ENCODE peak calls at places on chromosome 19, in seven cellular contexts. One of them, this sample, is unnamed.

GRCh38 chr19:4557971-4558941 is 1.2 kb downstream of the SEMA6B start:
- DNase-seq in SK-N-SH: peak
- DNase-seq in GM12878: no peak
- DNase-seq in H1: peak
- DNase-seq in K562: no peak
- DNase-seq in HepG2: no peak
- DNase-seq in HCT116: no peak
- DNase-seq in this sample: no peak

GRCh38 chr19:15769586-15769985 is 17.9 kb upstream of the OR10H5 start:
- DNase-seq in K562: peak
- DNase-seq in HepG2: no peak
- DNase-seq in GM12878: no peak
- DNase-seq in HCT116: no peak
- DNase-seq in SK-N-SH: no peak
- DNase-seq in H1: no peak
- DNase-seq in this sample: no peak

GRCh38 chr19:398719-399118 is 10.2 kb downstream of the C2CD4C start:
- DNase-seq in HepG2: no peak
- DNase-seq in HCT116: no peak
- DNase-seq in K562: no peak
- DNase-seq in H1: no peak
- DNase-seq in SK-N-SH: no peak
- DNase-seq in GM12878: no peak
- DNase-seq in this sample: no peak

GRCh38 chr19:2495130-2495641 is 19.3 kb downstream of the GADD45B start:
- DNase-seq in H1: no peak
- DNase-seq in HepG2: no peak
- DNase-seq in K562: no peak
- DNase-seq in GM12878: no peak
- DNase-seq in SK-N-SH: peak
- DNase-seq in HCT116: no peak
- DNase-seq in this sample: peak

GRCh38 chr19:29767039-29767735 is 44.6 kb upstream of the CCNE1 start:
- DNase-seq in HepG2: no peak
- DNase-seq in H1: no peak
- DNase-seq in HCT116: no peak
- DNase-seq in SK-N-SH: no peak
- DNase-seq in GM12878: no peak
- DNase-seq in K562: no peak
- DNase-seq in this sample: no peak

GRCh38 chr19:8451885-8452284 is 7.1 kb downstream of the HNRNPM start:
- DNase-seq in HCT116: no peak
- DNase-seq in HepG2: peak
- DNase-seq in K562: no peak
- DNase-seq in SK-N-SH: no peak
- DNase-seq in GM12878: no peak
- DNase-seq in H1: no peak
- DNase-seq in this sample: no peak

GRCh38 chr19:2167896-2168618 is 4.3 kb downstream of the DOT1L start:
- DNase-seq in HCT116: no peak
- DNase-seq in SK-N-SH: no peak
- DNase-seq in HepG2: peak
- DNase-seq in H1: no peak
- DNase-seq in GM12878: peak
- DNase-seq in K562: no peak
- DNase-seq in this sample: no peak

GRCh38 chr19:50287331-50287730 is 41.8 kb downstream of the KCNC3 start:
- DNase-seq in SK-N-SH: no peak
- DNase-seq in H1: no peak
- DNase-seq in K562: no peak
- DNase-seq in HepG2: no peak
- DNase-seq in HCT116: no peak
- DNase-seq in GM12878: no peak
- DNase-seq in this sample: no peak

GRCh38 chr19:29964171-29964570 is 22.1 kb downstream of the URI1 start:
- DNase-seq in SK-N-SH: no peak
- DNase-seq in H1: no peak
- DNase-seq in HepG2: no peak
- DNase-seq in K562: no peak
- DNase-seq in GM12878: no peak
- DNase-seq in HCT116: no peak
- DNase-seq in this sample: no peak

GRCh38 chr19:40683437-40683836 is 7.0 kb downstream of the NUMBL start:
- DNase-seq in H1: no peak
- DNase-seq in HepG2: no peak
- DNase-seq in GM12878: no peak
- DNase-seq in SK-N-SH: no peak
- DNase-seq in HCT116: no peak
- DNase-seq in K562: no peak
- DNase-seq in this sample: no peak
- TF ChIP-seq JUND in H1: no peak
- TF ChIP-seq JUND in HepG2: no peak
- TF ChIP-seq JUND in GM12878: no peak
- TF ChIP-seq JUND in SK-N-SH: no peak
- TF ChIP-seq JUND in HCT116: no peak
- TF ChIP-seq JUND in K562: no peak
- TF ChIP-seq JUND in this sample: no peak

GRCh38 chr19:36605839-36606478 is 846 bp downstream of the ZNF382 start:
- DNase-seq in K562: no peak
- DNase-seq in HCT116: no peak
- DNase-seq in H1: no peak
- DNase-seq in HepG2: no peak
- DNase-seq in GM12878: peak
- DNase-seq in SK-N-SH: no peak
- DNase-seq in this sample: no peak

GRCh38 chr19:36604656-36605100 is 435 bp upstream of the ZNF382 start:
- DNase-seq in SK-N-SH: peak
- DNase-seq in H1: no peak
- DNase-seq in HCT116: no peak
- DNase-seq in K562: no peak
- DNase-seq in HepG2: peak
- DNase-seq in GM12878: peak
- DNase-seq in this sample: peak

DNA sequence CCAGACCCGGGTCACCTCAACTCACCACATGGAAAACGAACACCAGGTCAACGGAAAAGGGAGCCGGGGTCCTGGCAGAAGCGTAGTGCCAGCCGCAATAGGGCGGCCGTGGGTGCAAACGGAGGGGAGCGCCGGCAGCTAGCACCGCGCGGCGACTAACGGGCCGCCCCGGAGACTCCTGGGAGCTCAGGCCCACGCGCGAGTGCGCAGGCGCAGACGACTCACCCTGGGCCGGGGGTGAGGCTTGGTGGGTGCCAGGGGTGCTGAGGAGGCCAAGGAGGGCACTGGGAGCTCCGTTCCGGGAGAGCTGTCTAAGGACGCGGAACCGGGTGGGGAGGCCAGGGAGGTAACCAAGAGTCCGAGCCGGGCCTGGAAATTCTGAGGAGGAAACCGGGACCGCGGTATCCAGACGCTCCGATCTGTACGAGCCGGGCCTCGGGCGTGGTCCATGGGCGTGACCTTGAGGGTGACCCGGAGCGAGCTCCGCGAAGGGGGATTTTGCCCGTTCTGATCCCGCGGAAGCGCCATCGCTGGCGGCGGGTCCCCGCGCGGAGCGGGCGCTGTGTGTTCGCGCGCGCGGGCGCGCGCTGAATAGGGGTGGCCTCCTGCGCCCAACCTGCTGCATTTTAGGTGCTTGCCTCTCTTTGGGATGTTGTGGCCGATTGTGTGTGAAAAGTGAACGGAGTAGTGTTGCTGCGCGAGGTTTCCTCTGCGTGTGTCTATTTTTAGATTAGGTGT is at the start of gene ZNF382:
- DNase-seq in GM12878: peak
- DNase-seq in H1: peak
- DNase-seq in K562: no peak
- DNase-seq in SK-N-SH: peak
- DNase-seq in HepG2: peak
- DNase-seq in HCT116: no peak
- DNase-seq in this sample: peak
- TF ChIP-seq JUND in GM12878: no peak
- TF ChIP-seq JUND in H1: no peak
- TF ChIP-seq JUND in K562: no peak
- TF ChIP-seq JUND in SK-N-SH: no peak
- TF ChIP-seq JUND in HepG2: no peak
- TF ChIP-seq JUND in HCT116: no peak
- TF ChIP-seq JUND in this sample: no peak

GRCh38 chr19:17334414-17335409 is at the start of gene ANO8:
- DNase-seq in K562: peak
- DNase-seq in HCT116: peak
- DNase-seq in SK-N-SH: peak
- DNase-seq in GM12878: peak
- DNase-seq in HepG2: peak
- DNase-seq in H1: peak
- DNase-seq in this sample: peak

GRCh38 chr19:17332360-17332676 is 2.3 kb downstream of the ANO8 start:
- DNase-seq in HCT116: no peak
- DNase-seq in SK-N-SH: no peak
- DNase-seq in HepG2: no peak
- DNase-seq in K562: no peak
- DNase-seq in H1: no peak
- DNase-seq in GM12878: no peak
- DNase-seq in this sample: no peak

GRCh38 chr19:17332677-17333581 is 1.7 kb downstream of the ANO8 start:
- DNase-seq in HCT116: peak
- DNase-seq in K562: peak
- DNase-seq in SK-N-SH: peak
- DNase-seq in H1: peak
- DNase-seq in GM12878: peak
- DNase-seq in HepG2: peak
- DNase-seq in this sample: no peak

GRCh38 chr19:17335575-17335974 is 920 bp upstream of the ANO8 start:
- DNase-seq in GM12878: no peak
- DNase-seq in HCT116: no peak
- DNase-seq in H1: no peak
- DNase-seq in K562: no peak
- DNase-seq in SK-N-SH: no peak
- DNase-seq in HepG2: no peak
- DNase-seq in this sample: no peak

GRCh38 chr19:17333611-17334413 is 843 bp downstream of the ANO8 start:
- DNase-seq in K562: peak
- DNase-seq in HCT116: peak
- DNase-seq in H1: peak
- DNase-seq in GM12878: peak
- DNase-seq in SK-N-SH: no peak
- DNase-seq in HepG2: no peak
- DNase-seq in this sample: peak
- TF ChIP-seq JUND in K562: peak
- TF ChIP-seq JUND in HCT116: no peak
- TF ChIP-seq JUND in H1: no peak
- TF ChIP-seq JUND in GM12878: no peak
- TF ChIP-seq JUND in SK-N-SH: no peak
- TF ChIP-seq JUND in HepG2: no peak
- TF ChIP-seq JUND in this sample: no peak

GRCh38 chr19:35248310-35249145 is at the start of gene LSR:
- DNase-seq in SK-N-SH: no peak
- DNase-seq in GM12878: peak
- DNase-seq in HepG2: peak
- DNase-seq in HCT116: peak
- DNase-seq in K562: peak
- DNase-seq in H1: peak
- DNase-seq in this sample: peak
- TF ChIP-seq JUND in SK-N-SH: no peak
- TF ChIP-seq JUND in GM12878: peak
- TF ChIP-seq JUND in HepG2: peak
- TF ChIP-seq JUND in HCT116: peak
- TF ChIP-seq JUND in K562: no peak
- TF ChIP-seq JUND in H1: peak
- TF ChIP-seq JUND in this sample: peak

GRCh38 chr19:34366670-34367423 is 1.9 kb downstream of the GPI start:
- DNase-seq in HepG2: no peak
- DNase-seq in H1: no peak
- DNase-seq in GM12878: no peak
- DNase-seq in K562: peak
- DNase-seq in SK-N-SH: no peak
- DNase-seq in HCT116: no peak
- DNase-seq in this sample: no peak
- TF ChIP-seq JUND in HepG2: no peak
- TF ChIP-seq JUND in H1: no peak
- TF ChIP-seq JUND in GM12878: no peak
- TF ChIP-seq JUND in K562: no peak
- TF ChIP-seq JUND in SK-N-SH: no peak
- TF ChIP-seq JUND in HCT116: no peak
- TF ChIP-seq JUND in this sample: no peak

This sample was measured in T47D.